ENCODE peak calls at places on chromosomes 5 and 9, in seven cellular contexts. One of them, this sample, is unnamed.

GRCh38 chr9:15867334-15867733 is 314.5 kb downstream of the CCDC171 start:
- DNase-seq in fibroblast of lung: no peak
- DNase-seq in uterus: peak
- DNase-seq in astrocyte of the spinal cord: no peak
- DNase-seq in AG10803: no peak
- DNase-seq in tibial artery: no peak
- DNase-seq in pancreas: no peak
- DNase-seq in this sample: no peak

GRCh38 chr5:33370135-33370472 is 70.7 kb upstream of the TARS1 start:
- DNase-seq in fibroblast of lung: peak
- DNase-seq in uterus: no peak
- DNase-seq in astrocyte of the spinal cord: peak
- DNase-seq in AG10803: peak
- DNase-seq in tibial artery: no peak
- DNase-seq in pancreas: no peak
- DNase-seq in this sample: peak

GRCh38 chr9:100933656-100934055 is 94.9 kb upstream of the PLPPR1 start:
- DNase-seq in fibroblast of lung: no peak
- DNase-seq in uterus: no peak
- DNase-seq in astrocyte of the spinal cord: peak
- DNase-seq in AG10803: peak
- DNase-seq in tibial artery: no peak
- DNase-seq in pancreas: no peak
- DNase-seq in this sample: peak

GRCh38 chr9:21964925-21965385 is 29.2 kb downstream of the CDKN2A start:
- DNase-seq in fibroblast of lung: peak
- DNase-seq in uterus: no peak
- DNase-seq in astrocyte of the spinal cord: peak
- DNase-seq in AG10803: peak
- DNase-seq in tibial artery: no peak
- DNase-seq in pancreas: peak
- DNase-seq in this sample: peak

GRCh38 chr5:142184939-142185526 is 76.5 kb downstream of the NDFIP1 start:
- DNase-seq in fibroblast of lung: no peak
- DNase-seq in uterus: no peak
- DNase-seq in astrocyte of the spinal cord: no peak
- DNase-seq in AG10803: peak
- DNase-seq in tibial artery: no peak
- DNase-seq in pancreas: no peak
- DNase-seq in this sample: no peak

GRCh38 chr5:93569295-93570164 is 11.5 kb downstream of the NR2F1-AS1 start:
- DNase-seq in fibroblast of lung: no peak
- DNase-seq in uterus: no peak
- DNase-seq in astrocyte of the spinal cord: peak
- DNase-seq in AG10803: no peak
- DNase-seq in tibial artery: no peak
- DNase-seq in pancreas: no peak
- DNase-seq in this sample: no peak

GRCh38 chr5:76607353-76607871 is 15.8 kb downstream of the F2RL2 start:
- DNase-seq in fibroblast of lung: peak
- DNase-seq in uterus: no peak
- DNase-seq in astrocyte of the spinal cord: peak
- DNase-seq in AG10803: peak
- DNase-seq in tibial artery: no peak
- DNase-seq in pancreas: no peak
- DNase-seq in this sample: peak

GRCh38 chr5:124124711-124125229 is 612.8 kb downstream of the CSNK1G3 start:
- DNase-seq in fibroblast of lung: peak
- DNase-seq in uterus: no peak
- DNase-seq in astrocyte of the spinal cord: no peak
- DNase-seq in AG10803: no peak
- DNase-seq in tibial artery: no peak
- DNase-seq in pancreas: no peak
- DNase-seq in this sample: peak

GRCh38 chr9:136907011-136907914 is 20.9 kb downstream of the TRAF2 start:
- DNase-seq in fibroblast of lung: no peak
- DNase-seq in uterus: no peak
- DNase-seq in astrocyte of the spinal cord: no peak
- DNase-seq in AG10803: no peak
- DNase-seq in tibial artery: no peak
- DNase-seq in pancreas: no peak
- DNase-seq in this sample: no peak

GRCh38 chr9:84325347-84325982 is 15.1 kb downstream of the SLC28A3 start:
- DNase-seq in fibroblast of lung: no peak
- DNase-seq in uterus: no peak
- DNase-seq in astrocyte of the spinal cord: no peak
- DNase-seq in AG10803: no peak
- DNase-seq in tibial artery: no peak
- DNase-seq in pancreas: no peak
- DNase-seq in this sample: peak

GRCh38 chr9:4574657-4575243 is 84.5 kb downstream of the SLC1A1 start:
- DNase-seq in fibroblast of lung: no peak
- DNase-seq in uterus: no peak
- DNase-seq in astrocyte of the spinal cord: no peak
- DNase-seq in AG10803: no peak
- DNase-seq in tibial artery: no peak
- DNase-seq in pancreas: no peak
- DNase-seq in this sample: no peak

GRCh38 chr5:112718344-112718743 is 19.3 kb upstream of the APC start:
- DNase-seq in fibroblast of lung: no peak
- DNase-seq in uterus: no peak
- DNase-seq in astrocyte of the spinal cord: no peak
- DNase-seq in AG10803: no peak
- DNase-seq in tibial artery: no peak
- DNase-seq in pancreas: no peak
- DNase-seq in this sample: no peak

GRCh38 chr9:33429256-33430080 is 17.9 kb downstream of the AQP3 start:
- DNase-seq in fibroblast of lung: no peak
- DNase-seq in uterus: no peak
- DNase-seq in astrocyte of the spinal cord: no peak
- DNase-seq in AG10803: no peak
- DNase-seq in tibial artery: no peak
- DNase-seq in pancreas: no peak
- DNase-seq in this sample: no peak

GRCh38 chr5:96247097-96247675 is 185.9 kb downstream of the PCSK1 start:
- DNase-seq in fibroblast of lung: peak
- DNase-seq in uterus: no peak
- DNase-seq in astrocyte of the spinal cord: peak
- DNase-seq in AG10803: peak
- DNase-seq in tibial artery: peak
- DNase-seq in pancreas: no peak
- DNase-seq in this sample: peak

GRCh38 chr5:15790446-15791005 is 290.5 kb downstream of the FBXL7 start:
- DNase-seq in fibroblast of lung: no peak
- DNase-seq in uterus: no peak
- DNase-seq in astrocyte of the spinal cord: no peak
- DNase-seq in AG10803: peak
- DNase-seq in tibial artery: no peak
- DNase-seq in pancreas: no peak
- DNase-seq in this sample: no peak

GRCh38 chr9:20611751-20612287 is 10.5 kb downstream of the MLLT3 start:
- DNase-seq in fibroblast of lung: peak
- DNase-seq in uterus: no peak
- DNase-seq in astrocyte of the spinal cord: peak
- DNase-seq in AG10803: peak
- DNase-seq in tibial artery: no peak
- DNase-seq in pancreas: no peak
- DNase-seq in this sample: peak

GRCh38 chr5:91712718-91713117 is 329.6 kb upstream of the ARRDC3 start:
- DNase-seq in fibroblast of lung: peak
- DNase-seq in uterus: no peak
- DNase-seq in astrocyte of the spinal cord: peak
- DNase-seq in AG10803: peak
- DNase-seq in tibial artery: no peak
- DNase-seq in pancreas: no peak
- DNase-seq in this sample: no peak

GRCh38 chr5:10453564-10453963 is 11.9 kb downstream of the ROPN1L start:
- DNase-seq in fibroblast of lung: no peak
- DNase-seq in uterus: no peak
- DNase-seq in astrocyte of the spinal cord: peak
- DNase-seq in AG10803: peak
- DNase-seq in tibial artery: no peak
- DNase-seq in pancreas: no peak
- DNase-seq in this sample: peak

GRCh38 chr5:40827479-40827977 is 7.5 kb downstream of the RPL37 start:
- DNase-seq in fibroblast of lung: no peak
- DNase-seq in uterus: no peak
- DNase-seq in astrocyte of the spinal cord: no peak
- DNase-seq in AG10803: no peak
- DNase-seq in tibial artery: no peak
- DNase-seq in pancreas: no peak
- DNase-seq in this sample: no peak

GRCh38 chr9:8855046-8855445 is 1055.5 kb upstream of the DMAC1 start:
- DNase-seq in fibroblast of lung: peak
- DNase-seq in uterus: no peak
- DNase-seq in astrocyte of the spinal cord: peak
- DNase-seq in AG10803: no peak
- DNase-seq in tibial artery: no peak
- DNase-seq in pancreas: no peak
- DNase-seq in this sample: peak

GRCh38 chr9:126147620-126148522 is 178.8 kb upstream of the MVB12B start:
- DNase-seq in fibroblast of lung: no peak
- DNase-seq in uterus: no peak
- DNase-seq in astrocyte of the spinal cord: no peak
- DNase-seq in AG10803: no peak
- DNase-seq in tibial artery: no peak
- DNase-seq in pancreas: no peak
- DNase-seq in this sample: no peak

GRCh38 chr9:81472701-81473100 is 216.6 kb downstream of the TLE1 start:
- DNase-seq in fibroblast of lung: no peak
- DNase-seq in uterus: no peak
- DNase-seq in astrocyte of the spinal cord: no peak
- DNase-seq in AG10803: no peak
- DNase-seq in tibial artery: no peak
- DNase-seq in pancreas: no peak
- DNase-seq in this sample: no peak

GRCh38 chr5:158394102-158394501 is 535.2 kb upstream of the CLINT1 start:
- DNase-seq in fibroblast of lung: no peak
- DNase-seq in uterus: no peak
- DNase-seq in astrocyte of the spinal cord: no peak
- DNase-seq in AG10803: no peak
- DNase-seq in tibial artery: no peak
- DNase-seq in pancreas: no peak
- DNase-seq in this sample: no peak
- TF ChIP-seq CTCF in fibroblast of lung: no peak
- TF ChIP-seq CTCF in uterus: no peak
- TF ChIP-seq CTCF in astrocyte of the spinal cord: no peak
- TF ChIP-seq CTCF in AG10803: no peak
- TF ChIP-seq CTCF in tibial artery: no peak
- TF ChIP-seq CTCF in pancreas: no peak
- TF ChIP-seq CTCF in this sample: no peak

GRCh38 chr5:115599924-115600323 is 2.4 kb downstream of the TICAM2 start:
- DNase-seq in fibroblast of lung: no peak
- DNase-seq in uterus: no peak
- DNase-seq in astrocyte of the spinal cord: no peak
- DNase-seq in AG10803: no peak
- DNase-seq in tibial artery: no peak
- DNase-seq in pancreas: no peak
- DNase-seq in this sample: peak

GRCh38 chr5:115601709-115602584 is at the start of gene TICAM2:
- DNase-seq in fibroblast of lung: peak
- DNase-seq in uterus: peak
- DNase-seq in astrocyte of the spinal cord: peak
- DNase-seq in AG10803: peak
- DNase-seq in tibial artery: peak
- DNase-seq in pancreas: peak
- DNase-seq in this sample: peak

GRCh38 chr5:115605436-115605835 is 3.2 kb upstream of the TICAM2 start:
- DNase-seq in fibroblast of lung: no peak
- DNase-seq in uterus: no peak
- DNase-seq in astrocyte of the spinal cord: no peak
- DNase-seq in AG10803: no peak
- DNase-seq in tibial artery: no peak
- DNase-seq in pancreas: no peak
- DNase-seq in this sample: no peak

GRCh38 chr5:115600771-115601170 is 1.5 kb downstream of the TICAM2 start:
- DNase-seq in fibroblast of lung: peak
- DNase-seq in uterus: no peak
- DNase-seq in astrocyte of the spinal cord: peak
- DNase-seq in AG10803: no peak
- DNase-seq in tibial artery: no peak
- DNase-seq in pancreas: no peak
- DNase-seq in this sample: no peak

DNA sequence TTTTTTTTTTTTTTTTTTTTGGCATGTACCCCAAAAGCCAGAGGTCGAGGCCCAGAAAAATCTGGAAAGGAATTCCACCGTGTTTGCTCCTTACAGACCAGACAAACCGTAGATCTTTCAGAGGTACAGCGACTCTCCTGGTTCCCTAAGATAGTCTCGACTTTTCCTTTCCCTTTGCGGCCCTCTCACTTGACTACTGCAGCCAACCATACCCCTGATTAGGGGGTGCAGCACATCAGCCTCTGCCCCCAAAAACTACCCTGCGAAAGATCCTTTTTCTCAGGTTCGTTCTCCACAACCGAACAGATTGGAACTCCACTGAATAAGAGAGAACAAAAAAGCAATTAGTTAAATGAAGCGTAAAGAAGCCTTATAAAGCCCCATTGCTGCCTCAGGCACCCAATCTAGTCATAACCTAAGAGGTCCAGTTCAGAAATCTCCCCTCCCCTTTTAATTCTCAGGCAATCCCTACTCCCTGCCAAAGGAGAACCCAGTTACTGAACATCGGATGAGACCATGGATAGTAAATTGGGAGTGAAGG is 376 bp upstream of the TICAM2 start:
- DNase-seq in fibroblast of lung: no peak
- DNase-seq in uterus: no peak
- DNase-seq in astrocyte of the spinal cord: peak
- DNase-seq in AG10803: no peak
- DNase-seq in tibial artery: no peak
- DNase-seq in pancreas: no peak
- DNase-seq in this sample: no peak
- H3K4me3 ChIP-seq in fibroblast of lung: peak
- H3K4me3 ChIP-seq in uterus: peak
- H3K4me3 ChIP-seq in astrocyte of the spinal cord: peak
- H3K4me3 ChIP-seq in AG10803: peak
- H3K4me3 ChIP-seq in tibial artery: peak
- H3K4me3 ChIP-seq in pancreas: peak
- H3K4me3 ChIP-seq in this sample: peak

GRCh38 chr5:176317534-176318374 is 43.8 kb downstream of the KIAA1191 start:
- DNase-seq in fibroblast of lung: no peak
- DNase-seq in uterus: no peak
- DNase-seq in astrocyte of the spinal cord: no peak
- DNase-seq in AG10803: no peak
- DNase-seq in tibial artery: no peak
- DNase-seq in pancreas: no peak
- DNase-seq in this sample: no peak

GRCh38 chr5:176320577-176320976 is 41.0 kb downstream of the KIAA1191 start:
- DNase-seq in fibroblast of lung: no peak
- DNase-seq in uterus: no peak
- DNase-seq in astrocyte of the spinal cord: no peak
- DNase-seq in AG10803: no peak
- DNase-seq in tibial artery: no peak
- DNase-seq in pancreas: no peak
- DNase-seq in this sample: no peak

GRCh38 chr5:176319827-176320554 is 41.6 kb downstream of the KIAA1191 start:
- DNase-seq in fibroblast of lung: peak
- DNase-seq in uterus: no peak
- DNase-seq in astrocyte of the spinal cord: peak
- DNase-seq in AG10803: peak
- DNase-seq in tibial artery: no peak
- DNase-seq in pancreas: no peak
- DNase-seq in this sample: peak
- TF ChIP-seq CTCF in fibroblast of lung: peak
- TF ChIP-seq CTCF in uterus: no peak
- TF ChIP-seq CTCF in astrocyte of the spinal cord: peak
- TF ChIP-seq CTCF in AG10803: peak
- TF ChIP-seq CTCF in tibial artery: no peak
- TF ChIP-seq CTCF in pancreas: no peak
- TF ChIP-seq CTCF in this sample: no peak

GRCh38 chr5:17436766-17437221 is 61.2 kb upstream of the TAF11L2 start:
- DNase-seq in fibroblast of lung: peak
- DNase-seq in uterus: no peak
- DNase-seq in astrocyte of the spinal cord: peak
- DNase-seq in AG10803: peak
- DNase-seq in tibial artery: peak
- DNase-seq in pancreas: no peak
- DNase-seq in this sample: no peak
- H3K4me3 ChIP-seq in fibroblast of lung: peak
- H3K4me3 ChIP-seq in uterus: peak
- H3K4me3 ChIP-seq in astrocyte of the spinal cord: no peak
- H3K4me3 ChIP-seq in AG10803: peak
- H3K4me3 ChIP-seq in tibial artery: peak
- H3K4me3 ChIP-seq in pancreas: no peak
- H3K4me3 ChIP-seq in this sample: no peak